ENCODE peak calls at places on chromosomes 12 and 14, in eight cellular contexts. Z is GM23248, V is GM23338, F is SK-N-SH, W is HCT116, Q is PC-3, X is hepatocyte, B is MM.1S. H is an unnamed sample.
A peak's percentile ranks its signal among the peaks of the same experiment; 100 is the strongest.

GRCh38 chr14:68756071-68756481 is 36.8 kb downstream of the ZFP36L1 start:
- DNase-seq in F (peak; percentile 65), V (no peak), X (peak; percentile 51), Q (no peak), W (no peak), Z (peak; percentile 73), B (no peak), H (no peak)

GRCh38 chr14:49212721-49213120 is 373.5 kb downstream of the RPS29 start:
- DNase-seq in X (no peak), Z (peak; percentile 58), V (no peak), F (no peak), Q (no peak), B (no peak), W (no peak), H (no peak)

GRCh38 chr12:2833810-2834209 is 1.0 kb downstream of the NRIP2 start:
- DNase-seq in F (no peak), Z (no peak), B (no peak), V (no peak), W (no peak), X (no peak), Q (no peak), H (no peak)

GRCh38 chr14:105411985-105412767 is 7.5 kb upstream of the MTA1 start:
- DNase-seq in X (no peak), B (no peak), Q (no peak), W (no peak), V (no peak), Z (no peak), F (peak; percentile 48), H (no peak)

GRCh38 chr14:91232052-91232451 is 12.5 kb downstream of the GPR68 start:
- DNase-seq in X (no peak), W (no peak), V (no peak), Q (no peak), Z (no peak), F (no peak), B (no peak), H (no peak)

GRCh38 chr14:64704743-64705405 is 650 bp downstream of the PLEKHG3 start:
- DNase-seq in W (no peak), F (peak; percentile 79), B (no peak), V (no peak), Z (peak; percentile 55), Q (no peak), X (peak; percentile 52), H (no peak)

GRCh38 chr12:50103767-50104321 is at the start of gene GPD1:
- DNase-seq in W (peak; percentile 16), Z (peak; percentile 78), V (peak; percentile 73), F (peak; percentile 74), Q (peak; percentile 50), X (peak; percentile 92), B (no peak), H (no peak)

GRCh38 chr12:2234951-2235350 is 182.2 kb downstream of the CACNA1C start:
- DNase-seq in F (no peak), W (no peak), X (no peak), V (no peak), Z (no peak), Q (no peak), B (no peak), H (no peak)

GRCh38 chr14:48323655-48324054 is 648.2 kb upstream of the MDGA2 start:
- DNase-seq in F (no peak), X (no peak), Z (no peak), B (no peak), W (no peak), V (no peak), Q (peak; percentile 94), H (no peak)

GRCh38 chr14:73059326-73059725 is 992 bp downstream of the RBM25 start:
- DNase-seq in Q (no peak), X (peak; percentile 51), F (peak; percentile 43), V (no peak), W (no peak), Z (peak; percentile 66), B (no peak), H (peak; percentile 16)

GRCh38 chr12:56288705-56289387 is 11.3 kb downstream of the CS start:
- DNase-seq in Q (no peak), W (no peak), F (no peak), V (no peak), B (no peak), Z (no peak), X (no peak), H (no peak)

GRCh38 chr14:24695265-24696241 is 61.6 kb upstream of the GZMB start:
- DNase-seq in X (no peak), V (no peak), W (no peak), Q (no peak), F (no peak), Z (no peak), B (no peak), H (peak; percentile 39)
- TF ChIP-seq EZH2phosphoT487 in X (no peak), V (no peak), W (no peak), Q (no peak), F (no peak), Z (no peak), B (no peak), H (no peak)

DNA sequence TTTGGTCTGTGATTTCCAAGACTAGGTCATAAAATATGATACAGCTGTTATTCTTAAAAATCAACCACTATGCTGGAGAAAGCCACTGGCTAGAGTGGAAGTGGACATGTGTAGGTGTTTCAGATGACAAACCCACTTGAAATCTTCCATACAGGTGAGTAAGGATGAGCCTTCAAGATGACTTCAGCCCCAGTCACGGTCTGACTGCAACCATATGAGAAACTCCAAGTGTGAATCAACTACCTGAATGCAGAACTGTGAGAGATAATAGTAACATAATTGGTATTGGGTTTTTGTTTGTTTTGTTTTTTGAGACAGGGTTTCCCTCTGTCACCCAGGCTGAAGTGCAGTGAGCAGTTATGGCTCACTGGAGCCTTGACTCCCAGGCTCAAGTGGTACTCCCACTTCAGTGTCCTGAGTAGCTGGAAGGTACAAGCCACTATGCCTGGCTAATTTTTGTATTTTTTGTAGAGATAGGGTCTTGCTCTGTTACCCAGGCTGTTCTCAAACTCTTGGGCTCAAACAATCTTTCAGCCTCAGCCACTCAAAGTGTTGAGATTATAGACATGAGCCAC is 273.3 kb upstream of the LRIG3 start:
- DNase-seq in W (no peak), F (no peak), Q (peak; percentile 65), V (no peak), B (no peak), X (no peak), Z (no peak), H (no peak)
- H3K27ac ChIP-seq in W (no peak overlapping the region), F (no peak overlapping the region), Q (no peak overlapping the region), V (no peak overlapping the region), B (no peak overlapping the region), X (no peak overlapping the region), Z (no peak overlapping the region), H (no peak overlapping the region)

DNA sequence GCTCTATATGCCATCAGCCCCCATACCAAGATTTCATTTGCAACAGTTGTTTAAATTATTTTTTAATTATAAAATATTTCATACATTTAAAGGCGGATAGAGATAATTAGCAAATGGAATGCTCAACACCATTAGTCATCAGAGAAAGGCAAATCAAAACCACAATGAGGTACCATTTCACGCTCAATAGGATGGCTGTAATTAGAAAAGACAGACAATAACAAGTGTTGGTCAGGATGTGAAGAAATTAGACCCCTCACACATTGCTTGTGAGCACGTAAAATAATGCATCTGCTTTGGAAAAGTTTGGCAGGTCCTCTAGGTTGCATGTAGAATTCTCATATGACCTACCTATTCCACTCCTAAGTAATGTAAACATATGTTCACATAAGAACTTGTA is 35.3 kb upstream of the EPS8 start:
- DNase-seq in W (no peak), Z (no peak), X (no peak), B (no peak), Q (no peak), F (no peak), V (no peak), H (no peak)
- H3K9me2 ChIP-seq in W (no peaks in the 10 kb centered on the region), Z (no peaks in the 10 kb centered on the region), X (no peaks in the 10 kb centered on the region), B (no peaks in the 10 kb centered on the region), Q (no peaks in the 10 kb centered on the region), F (no peaks in the 10 kb centered on the region), V (no peaks in the 10 kb centered on the region), H (no peaks in the 10 kb centered on the region)

GRCh38 chr14:32142754-32143437 is 58.9 kb upstream of the RNU6-7 start:
- DNase-seq in Z (no peak), B (no peak), V (no peak), F (no peak), Q (no peak), W (no peak), X (no peak), H (no peak)
- TF ChIP-seq EZH2phosphoT487 in Z (no peak), B (no peak), V (no peak), F (no peak), Q (no peak), W (no peak), X (no peak), H (no peak)

GRCh38 chr12:124487834-124488165 is 79.6 kb downstream of the NCOR2 start:
- DNase-seq in Z (no peak), X (no peak), Q (no peak), F (no peak), W (no peak), B (no peak), V (no peak), H (no peak)
- H3K27ac ChIP-seq in Z (no peak overlapping the region), X (peak overlapping the region; percentile 57), Q (no peak overlapping the region), F (peak overlapping the region; percentile 32), W (no peak overlapping the region), B (no peak overlapping the region), V (no peak overlapping the region), H (no peak overlapping the region)

GRCh38 chr12:57746025-57746424 is 1.2 kb downstream of the TSPAN31 start:
- DNase-seq in F (no peak), Q (no peak), W (no peak), Z (no peak), X (no peak), V (no peak), B (no peak), H (no peak)

GRCh38 chr12:57745485-57745881 is 644 bp downstream of the TSPAN31 start:
- DNase-seq in W (no peak), X (no peak), F (no peak), B (no peak), Q (no peak), V (no peak), Z (peak; percentile 29), H (no peak)

GRCh38 chr12:57743769-57744168 is 1.1 kb upstream of the TSPAN31 start:
- DNase-seq in F (no peak), V (no peak), Q (no peak), X (no peak), B (no peak), W (no peak), Z (no peak), H (no peak)

GRCh38 chr12:57744777-57745484 is at the start of gene TSPAN31:
- DNase-seq in X (peak; percentile 98), F (peak; percentile 86), Z (peak; percentile 99), Q (peak; percentile 97), V (peak; percentile 99), W (peak; percentile 98), B (peak; percentile 98), H (peak; percentile 79)

DNA sequence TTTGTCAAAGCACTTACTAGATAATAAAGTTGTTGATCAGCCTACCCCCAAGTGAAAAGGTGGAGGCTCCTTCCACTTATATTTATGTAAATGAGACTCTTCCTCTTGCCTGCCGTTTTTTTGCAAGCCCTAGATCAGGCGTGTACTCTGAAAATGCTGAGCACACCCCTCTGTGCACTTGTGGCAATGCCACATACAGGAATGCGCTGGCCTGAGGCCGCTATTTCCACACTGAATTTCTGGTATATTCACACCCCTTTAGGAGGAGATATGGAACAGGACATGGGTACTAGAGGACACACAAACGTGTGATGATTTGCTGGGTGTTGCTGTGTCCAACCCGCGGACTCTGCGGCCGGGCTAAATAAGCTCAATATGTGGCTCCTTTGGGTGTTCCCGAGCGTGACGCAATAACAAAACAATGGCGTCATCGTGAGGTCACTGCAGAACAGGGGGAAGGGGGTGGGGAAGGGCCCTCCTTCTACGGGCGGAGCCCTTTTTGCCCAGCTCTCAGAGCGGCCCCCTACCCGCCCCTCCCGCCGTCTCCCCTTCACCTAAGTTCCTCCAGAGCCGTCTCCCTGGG is 554 bp upstream of the TSPAN31 start:
- DNase-seq in Z (peak; percentile 83), V (no peak), X (no peak), Q (no peak), W (peak; percentile 92), B (peak; percentile 51), F (peak; percentile 86), H (peak; percentile 30)
- H3K9me2 ChIP-seq in Z (no peaks in the 10 kb centered on the region), V (no peaks in the 10 kb centered on the region), X (no peaks in the 10 kb centered on the region), Q (no peaks in the 10 kb centered on the region), W (no peaks in the 10 kb centered on the region), B (no peaks in the 10 kb centered on the region), F (no peaks in the 10 kb centered on the region), H (no peaks in the 10 kb centered on the region)

H was measured in OCI-LY7.